ENCODE peak calls at places on chromosomes 2 and 18, in five cellular contexts. N, X, V, O and Z are unnamed samples.

GRCh38 chr18:80228051-80228848 is 19.1 kb downstream of the PARD6G start:
- DNase-seq in N (no peak), V (peak), O (no peak), X (no peak), Z (no peak)

GRCh38 chr18:23822590-23823385 is 133.5 kb downstream of the LAMA3 start:
- DNase-seq in N (no peak), O (no peak), V (no peak), X (no peak), Z (no peak)

GRCh38 chr2:34153484-34153883 is 554.4 kb upstream of the FAM98A start:
- DNase-seq in N (no peak), V (no peak), X (no peak), O (no peak), Z (no peak)

GRCh38 chr2:95231723-95232122 is 24.4 kb downstream of the ZNF892 start:
- DNase-seq in V (peak), X (no peak), O (peak), N (peak), Z (no peak)

GRCh38 chr2:97664636-97664970 is 759 bp upstream of the ACTR1B start:
- DNase-seq in N (no peak), X (no peak), V (no peak), O (no peak), Z (no peak)

GRCh38 chr2:101617786-101618185 is 79.7 kb upstream of the MAP4K4 start:
- DNase-seq in V (no peak), O (no peak), X (no peak), N (no peak), Z (no peak)

GRCh38 chr18:63788447-63789096 is 13.4 kb downstream of the SERPINB7 start:
- DNase-seq in O (no peak), V (no peak), N (peak), X (peak), Z (no peak)

GRCh38 chr2:56191617-56192016 is 7.8 kb downstream of the CCDC85A start:
- DNase-seq in N (peak), X (no peak), V (peak), O (no peak), Z (no peak)

GRCh38 chr2:1707771-1708351 is 36.5 kb downstream of the PXDN start:
- DNase-seq in N (peak), O (no peak), X (peak), V (peak), Z (no peak)

GRCh38 chr2:28322051-28322450 is 70.6 kb upstream of the FOSL2 start:
- DNase-seq in O (no peak), V (no peak), X (no peak), N (no peak), Z (no peak)

GRCh38 chr2:237414056-237414661 is at the start of gene COL6A3:
- DNase-seq in O (no peak), V (no peak), N (peak), X (peak), Z (no peak)

GRCh38 chr2:135494917-135495316 is 36.1 kb downstream of the ZRANB3 start:
- DNase-seq in O (no peak), N (no peak), X (no peak), V (no peak), Z (no peak)

GRCh38 chr18:22469061-22469689 is 51.5 kb upstream of the CTAGE1 start:
- DNase-seq in O (no peak), N (no peak), V (no peak), X (no peak), Z (no peak)

GRCh38 chr2:240588669-240589068 is 2.1 kb downstream of the CAPN10 start:
- DNase-seq in O (no peak), V (no peak), X (no peak), N (no peak), Z (no peak)

GRCh38 chr2:1321297-1321696 is 92.0 kb upstream of the TPO start:
- DNase-seq in X (no peak), N (no peak), V (no peak), O (no peak), Z (no peak)

GRCh38 chr2:127182626-127183458 is 37.3 kb downstream of the CYP27C1 start:
- DNase-seq in O (no peak), V (no peak), X (no peak), N (no peak), Z (no peak)

GRCh38 chr2:109676346-109676897 is 62.3 kb downstream of the SOWAHC start:
- DNase-seq in N (no peak), O (no peak), X (no peak), V (no peak), Z (no peak)

GRCh38 chr2:197839327-197839726 is 34.9 kb downstream of the PLCL1 start:
- DNase-seq in X (no peak), V (no peak), O (no peak), N (no peak), Z (no peak)

GRCh38 chr2:206783718-206784117 is 18.3 kb downstream of the FASTKD2 start:
- DNase-seq in O (no peak), X (no peak), V (peak), N (no peak), Z (no peak)

GRCh38 chr2:152098033-152098797 is 629 bp downstream of the CACNB4 start:
- DNase-seq in V (peak), N (no peak), X (no peak), O (peak), Z (no peak)

GRCh38 chr2:175366814-175367213 is 185.3 kb upstream of the ATP5MC3 start:
- DNase-seq in N (peak), V (peak), X (peak), O (peak), Z (no peak)

GRCh38 chr2:52017836-52018235 is 985.9 kb upstream of the NRXN1 start:
- DNase-seq in N (no peak), V (no peak), X (no peak), O (no peak), Z (no peak)

GRCh38 chr2:105409717-105410116 is 10.9 kb upstream of the FHL2 start:
- DNase-seq in V (no peak), X (peak), O (no peak), N (peak), Z (no peak)

GRCh38 chr2:207482630-207483029 is 47.1 kb upstream of the CREB1 start:
- DNase-seq in V (no peak), O (no peak), N (no peak), X (no peak), Z (no peak)

GRCh38 chr2:235659767-235660322 is 166.0 kb downstream of the AGAP1 start:
- DNase-seq in N (no peak), V (no peak), X (peak), O (no peak), Z (no peak)

GRCh38 chr2:33372940-33373553 is 103.4 kb upstream of the RASGRP3 start:
- DNase-seq in O (peak), V (no peak), X (no peak), N (no peak), Z (no peak)

GRCh38 chr2:195898505-195898904 is 170.1 kb downstream of the DNAH7 start:
- DNase-seq in N (peak), V (no peak), X (peak), O (no peak), Z (no peak)

GRCh38 chr2:67215214-67215613 is 181.9 kb upstream of the ETAA1 start:
- DNase-seq in V (peak), N (peak), X (peak), O (peak), Z (no peak)

GRCh38 chr2:45353879-45354278 is 257.2 kb downstream of the SRBD1 start:
- DNase-seq in O (peak), V (no peak), X (peak), N (peak), Z (no peak)